ENCODE peak calls at places on chromosomes 13 and 19, in six cellular contexts. I, J, R, M, Q and H are unnamed samples.

GRCh38 chr13:41054919-41055619 is 6.2 kb upstream of the WBP4 start:
- DNase-seq in J (no peak), M (no peak), R (no peak), I (no peak), Q (peak; percentile 15), H (no peak)

GRCh38 chr13:93254775-93255174 is 28.2 kb downstream of the GPC6 start:
- DNase-seq in M (no peak), I (peak; percentile 74), Q (no peak), R (no peak), J (no peak), H (no peak)

GRCh38 chr19:39824143-39825092 is 9.5 kb downstream of the DYRK1B start:
- DNase-seq in J (peak; percentile 94), Q (peak; percentile 95), R (peak; percentile 85), I (peak; percentile 71), M (peak; percentile 91), H (peak; percentile 86)

GRCh38 chr13:102227696-102228095 is 174.2 kb downstream of the FGF14 start:
- DNase-seq in J (no peak), M (no peak), Q (no peak), I (no peak), R (no peak), H (no peak)

GRCh38 chr19:16447015-16447384 is 24.8 kb downstream of the EPS15L1 start:
- DNase-seq in J (peak; percentile 95), I (no peak), R (no peak), M (peak; percentile 91), Q (peak; percentile 91), H (peak; percentile 96)

GRCh38 chr13:24161010-24161775 is 673 bp downstream of the SPATA13 start:
- DNase-seq in M (no peak), J (no peak), R (no peak), Q (peak; percentile 52), I (no peak), H (no peak)

GRCh38 chr19:10141973-10142372 is 22.3 kb upstream of the EIF3G start:
- DNase-seq in I (no peak), Q (no peak), R (no peak), J (no peak), M (no peak), H (no peak)

GRCh38 chr19:45901432-45901903 is 945 bp downstream of the MYPOP start:
- DNase-seq in R (no peak), I (no peak), Q (peak; percentile 76), M (peak; percentile 42), J (peak; percentile 59), H (no peak)

GRCh38 chr13:50124536-50125305 is 109.5 kb downstream of the KCNRG start:
- DNase-seq in I (no peak), Q (peak; percentile 98), M (peak; percentile 56), R (peak; percentile 96), J (peak; percentile 57), H (peak; percentile 22)

GRCh38 chr13:35479223-35479536 is 2.7 kb upstream of the MAB21L1 start:
- DNase-seq in J (no peak), R (no peak), M (no peak), I (no peak), Q (no peak), H (peak; percentile 62)

DNA sequence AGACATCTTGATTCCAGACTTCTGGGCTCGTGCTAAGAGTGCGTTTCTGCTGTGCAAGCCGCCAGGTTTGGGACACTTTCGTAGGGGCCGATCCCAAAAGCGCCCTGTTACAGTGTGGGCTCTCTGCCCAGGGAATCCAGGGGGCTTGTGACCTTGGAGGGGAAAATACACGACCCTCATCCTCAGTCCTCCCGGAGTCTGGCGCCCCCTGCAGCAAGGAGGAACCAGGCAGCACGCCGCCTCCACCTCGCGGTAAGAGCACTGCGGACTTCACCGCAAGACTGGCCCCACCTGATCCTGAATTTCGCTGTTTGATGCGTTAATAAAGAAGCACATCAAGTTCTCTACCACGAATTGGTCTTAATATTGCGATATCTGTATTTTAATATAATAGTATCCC is 5.2 kb downstream of the POLRMT start:
- DNase-seq in Q (no peak), J (no peak), I (no peak), R (no peak), M (no peak), H (no peak)
- TF ChIP-seq CTCF in Q (peak; percentile 26), J (peak; percentile 20), I (peak; percentile 54), R (no peak), M (peak; percentile 31), H (peak; percentile 47)

GRCh38 chr19:35305181-35305580 is 13.2 kb downstream of the MAG start:
- DNase-seq in I (no peak), Q (no peak), M (no peak), J (no peak), R (no peak), H (no peak)
- H3K4me3 ChIP-seq in I (no peak overlapping the region), Q (no peak overlapping the region), M (no peak overlapping the region), J (no peak overlapping the region), R (no peak overlapping the region), H (no peak overlapping the region)

GRCh38 chr19:47260476-47260875 is 4.2 kb downstream of the CCDC9 start:
- DNase-seq in I (no peak), R (no peak), M (no peak), Q (no peak), J (no peak), H (no peak)

GRCh38 chr19:47256688-47257410 is 524 bp downstream of the CCDC9 start:
- DNase-seq in R (peak; percentile 100), J (peak; percentile 99), Q (peak; percentile 100), M (peak; percentile 98), I (peak; percentile 79), H (peak; percentile 91)

GRCh38 chr19:47257411-47258169 is 1.3 kb downstream of the CCDC9 start:
- DNase-seq in I (no peak), J (no peak), M (no peak), Q (no peak), R (no peak), H (no peak)

GRCh38 chr19:47258895-47259555 is 2.7 kb downstream of the CCDC9 start:
- DNase-seq in I (no peak), Q (no peak), M (no peak), J (no peak), R (no peak), H (no peak)

GRCh38 chr19:47258434-47258833 is 2.1 kb downstream of the CCDC9 start:
- DNase-seq in M (no peak), R (no peak), Q (no peak), J (no peak), I (no peak), H (no peak)
- TF ChIP-seq CTCF in M (no peak), R (no peak), Q (no peak), J (no peak), I (no peak), H (no peak)

DNA sequence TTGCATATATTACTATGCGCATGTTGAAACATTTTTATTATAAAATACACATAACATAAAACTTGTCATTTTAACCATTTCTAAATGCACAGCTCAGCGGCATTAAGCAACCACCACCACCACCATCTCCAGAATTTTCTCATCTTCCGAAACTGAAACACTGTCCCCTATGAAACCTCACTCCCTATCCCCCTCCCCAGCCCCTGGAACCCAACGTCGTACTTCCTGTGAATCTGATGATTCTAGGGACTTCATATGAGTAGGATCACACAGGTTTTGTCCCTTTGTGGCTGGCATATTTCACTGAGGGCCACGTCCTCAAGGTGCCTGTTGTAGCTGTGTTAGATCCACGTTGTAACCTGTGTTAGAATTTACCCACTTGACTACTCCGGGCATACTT is 716 bp upstream of the MAP2K2 start:
- DNase-seq in R (no peak), Q (no peak), J (no peak), M (no peak), I (no peak), H (no peak)
- H3K4me3 ChIP-seq in R (peak overlapping the region; percentile 98), Q (no peak overlapping the region), J (peak overlapping the region; percentile 88), M (no peak overlapping the region), I (peak overlapping the region; percentile 87), H (peak overlapping the region; percentile 93)

GRCh38 chr19:44587863-44588752 is 25.3 kb upstream of the IGSF23 start:
- DNase-seq in J (peak; percentile 89), M (peak; percentile 96), Q (peak; percentile 55), R (no peak), I (peak; percentile 91), H (peak; percentile 86)
- TF ChIP-seq CTCF in J (peak; percentile 36), M (peak; percentile 71), Q (peak; percentile 23), R (no peak), I (peak; percentile 41), H (peak; percentile 48)

GRCh38 chr19:55283548-55284393 is at the start of gene BRSK1:
- DNase-seq in I (no peak), Q (peak; percentile 81), R (no peak), M (peak; percentile 61), J (peak; percentile 60), H (no peak)
- H3K4me3 ChIP-seq in I (peak within 1 kb of the TSS; percentile 11), Q (peak within 1 kb of the TSS; percentile 55), R (peak within 1 kb of the TSS; percentile 53), M (peak within 1 kb of the TSS; percentile 58), J (peak within 1 kb of the TSS; percentile 51), H (peak within 1 kb of the TSS; percentile 42)